ENCODE peak calls at places on chromosomes 4 and X, in ten cellular contexts. One of them, this sample, is unnamed.
A peak's percentile ranks its signal among the peaks of the same experiment; 100 is the strongest.

GRCh38 chrX:105872921-105873320 is 50.6 kb downstream of the NRK start:
- DNase-seq in Caco-2: no peak
- DNase-seq in activated T-cell treated with anti-CD3 and anti-CD28 coated beads, Interleukin-2, amount 50 U/mL, for 72 hours: no peak
- DNase-seq in MM.1S: no peak
- DNase-seq in omental fat pad: no peak
- DNase-seq in activated CD4-positive, alpha-beta T cell treated with anti-CD3 and anti-CD28 coated beads for 24 hours: no peak
- DNase-seq in germinal center: no peak
- DNase-seq in RWPE1: no peak
- DNase-seq in stimulated activated CD8-positive, alpha-beta memory T cell treated with anti-CD3 and anti-CD28 coated beads, Interleukin-7, amount 100 ng/mL, for 4 hours: no peak
- DNase-seq in activated CD4-positive, CD25-positive, alpha-beta regulatory T cell: no peak
- DNase-seq in this sample: no peak

GRCh38 chr4:142383800-142384470 is 462.2 kb downstream of the INPP4B start:
- DNase-seq in activated T-cell treated with anti-CD3 and anti-CD28 coated beads, Interleukin-2, amount 50 U/mL, for 72 hours: no peak
- DNase-seq in activated CD4-positive, CD25-positive, alpha-beta regulatory T cell: no peak
- DNase-seq in Caco-2: no peak
- DNase-seq in activated CD4-positive, alpha-beta T cell treated with anti-CD3 and anti-CD28 coated beads for 24 hours: no peak
- DNase-seq in omental fat pad: no peak
- DNase-seq in stimulated activated CD8-positive, alpha-beta memory T cell treated with anti-CD3 and anti-CD28 coated beads, Interleukin-7, amount 100 ng/mL, for 4 hours: no peak
- DNase-seq in MM.1S: no peak
- DNase-seq in RWPE1: no peak
- DNase-seq in germinal center: no peak
- DNase-seq in this sample: no peak

GRCh38 chr4:109294468-109295020 is 7.9 kb downstream of the COL25A1 start:
- DNase-seq in RWPE1: no peak
- DNase-seq in germinal center: no peak
- DNase-seq in activated T-cell treated with anti-CD3 and anti-CD28 coated beads, Interleukin-2, amount 50 U/mL, for 72 hours: no peak
- DNase-seq in MM.1S: no peak
- DNase-seq in Caco-2: no peak
- DNase-seq in activated CD4-positive, alpha-beta T cell treated with anti-CD3 and anti-CD28 coated beads for 24 hours: no peak
- DNase-seq in stimulated activated CD8-positive, alpha-beta memory T cell treated with anti-CD3 and anti-CD28 coated beads, Interleukin-7, amount 100 ng/mL, for 4 hours: no peak
- DNase-seq in activated CD4-positive, CD25-positive, alpha-beta regulatory T cell: no peak
- DNase-seq in omental fat pad: no peak
- DNase-seq in this sample: no peak

GRCh38 chr4:138028923-138029322 is 213.2 kb downstream of the SLC7A11 start:
- DNase-seq in stimulated activated CD8-positive, alpha-beta memory T cell treated with anti-CD3 and anti-CD28 coated beads, Interleukin-7, amount 100 ng/mL, for 4 hours: no peak
- DNase-seq in MM.1S: no peak
- DNase-seq in germinal center: no peak
- DNase-seq in omental fat pad: no peak
- DNase-seq in Caco-2: no peak
- DNase-seq in RWPE1: no peak
- DNase-seq in activated CD4-positive, alpha-beta T cell treated with anti-CD3 and anti-CD28 coated beads for 24 hours: no peak
- DNase-seq in activated CD4-positive, CD25-positive, alpha-beta regulatory T cell: no peak
- DNase-seq in activated T-cell treated with anti-CD3 and anti-CD28 coated beads, Interleukin-2, amount 50 U/mL, for 72 hours: no peak
- DNase-seq in this sample: no peak

GRCh38 chrX:101759000-101759399 is 99.3 kb upstream of the ARMCX2 start:
- DNase-seq in omental fat pad: no peak
- DNase-seq in RWPE1: peak; percentile 2
- DNase-seq in germinal center: peak; percentile 2
- DNase-seq in activated T-cell treated with anti-CD3 and anti-CD28 coated beads, Interleukin-2, amount 50 U/mL, for 72 hours: peak; percentile 32
- DNase-seq in stimulated activated CD8-positive, alpha-beta memory T cell treated with anti-CD3 and anti-CD28 coated beads, Interleukin-7, amount 100 ng/mL, for 4 hours: no peak
- DNase-seq in activated CD4-positive, CD25-positive, alpha-beta regulatory T cell: no peak
- DNase-seq in MM.1S: peak; percentile 43
- DNase-seq in activated CD4-positive, alpha-beta T cell treated with anti-CD3 and anti-CD28 coated beads for 24 hours: no peak
- DNase-seq in Caco-2: peak; percentile 42
- DNase-seq in this sample: peak; percentile 59

GRCh38 chr4:78370625-78371372 is 180.8 kb upstream of the ANXA3 start:
- DNase-seq in MM.1S: no peak
- DNase-seq in activated T-cell treated with anti-CD3 and anti-CD28 coated beads, Interleukin-2, amount 50 U/mL, for 72 hours: no peak
- DNase-seq in activated CD4-positive, alpha-beta T cell treated with anti-CD3 and anti-CD28 coated beads for 24 hours: no peak
- DNase-seq in germinal center: no peak
- DNase-seq in Caco-2: no peak
- DNase-seq in omental fat pad: no peak
- DNase-seq in RWPE1: peak; percentile 23
- DNase-seq in activated CD4-positive, CD25-positive, alpha-beta regulatory T cell: no peak
- DNase-seq in stimulated activated CD8-positive, alpha-beta memory T cell treated with anti-CD3 and anti-CD28 coated beads, Interleukin-7, amount 100 ng/mL, for 4 hours: no peak
- DNase-seq in this sample: no peak

GRCh38 chr4:688695-689497 is at the start of gene SLC49A3:
- DNase-seq in Caco-2: no peak
- DNase-seq in RWPE1: no peak
- DNase-seq in germinal center: no peak
- DNase-seq in activated T-cell treated with anti-CD3 and anti-CD28 coated beads, Interleukin-2, amount 50 U/mL, for 72 hours: no peak
- DNase-seq in activated CD4-positive, alpha-beta T cell treated with anti-CD3 and anti-CD28 coated beads for 24 hours: no peak
- DNase-seq in activated CD4-positive, CD25-positive, alpha-beta regulatory T cell: no peak
- DNase-seq in MM.1S: no peak
- DNase-seq in omental fat pad: no peak
- DNase-seq in stimulated activated CD8-positive, alpha-beta memory T cell treated with anti-CD3 and anti-CD28 coated beads, Interleukin-7, amount 100 ng/mL, for 4 hours: no peak
- DNase-seq in this sample: no peak

GRCh38 chrX:16566571-16566970 is 83.4 kb upstream of the S100G start:
- DNase-seq in MM.1S: no peak
- DNase-seq in germinal center: no peak
- DNase-seq in RWPE1: no peak
- DNase-seq in activated CD4-positive, CD25-positive, alpha-beta regulatory T cell: no peak
- DNase-seq in Caco-2: no peak
- DNase-seq in stimulated activated CD8-positive, alpha-beta memory T cell treated with anti-CD3 and anti-CD28 coated beads, Interleukin-7, amount 100 ng/mL, for 4 hours: no peak
- DNase-seq in activated CD4-positive, alpha-beta T cell treated with anti-CD3 and anti-CD28 coated beads for 24 hours: no peak
- DNase-seq in omental fat pad: no peak
- DNase-seq in activated T-cell treated with anti-CD3 and anti-CD28 coated beads, Interleukin-2, amount 50 U/mL, for 72 hours: no peak
- DNase-seq in this sample: peak; percentile 60

GRCh38 chr4:159685406-159686092 is 582.7 kb downstream of the RAPGEF2 start:
- DNase-seq in MM.1S: no peak
- DNase-seq in RWPE1: no peak
- DNase-seq in Caco-2: no peak
- DNase-seq in activated CD4-positive, CD25-positive, alpha-beta regulatory T cell: no peak
- DNase-seq in activated T-cell treated with anti-CD3 and anti-CD28 coated beads, Interleukin-2, amount 50 U/mL, for 72 hours: no peak
- DNase-seq in activated CD4-positive, alpha-beta T cell treated with anti-CD3 and anti-CD28 coated beads for 24 hours: no peak
- DNase-seq in omental fat pad: no peak
- DNase-seq in germinal center: no peak
- DNase-seq in stimulated activated CD8-positive, alpha-beta memory T cell treated with anti-CD3 and anti-CD28 coated beads, Interleukin-7, amount 100 ng/mL, for 4 hours: no peak
- DNase-seq in this sample: no peak

GRCh38 chr4:16194199-16194598 is 32.1 kb downstream of the TAPT1 start:
- DNase-seq in activated CD4-positive, CD25-positive, alpha-beta regulatory T cell: no peak
- DNase-seq in activated CD4-positive, alpha-beta T cell treated with anti-CD3 and anti-CD28 coated beads for 24 hours: no peak
- DNase-seq in activated T-cell treated with anti-CD3 and anti-CD28 coated beads, Interleukin-2, amount 50 U/mL, for 72 hours: no peak
- DNase-seq in stimulated activated CD8-positive, alpha-beta memory T cell treated with anti-CD3 and anti-CD28 coated beads, Interleukin-7, amount 100 ng/mL, for 4 hours: no peak
- DNase-seq in omental fat pad: no peak
- DNase-seq in germinal center: no peak
- DNase-seq in Caco-2: no peak
- DNase-seq in MM.1S: no peak
- DNase-seq in RWPE1: no peak
- DNase-seq in this sample: peak; percentile 59

GRCh38 chr4:172125438-172125837 is 312.2 kb downstream of the GALNTL6 start:
- DNase-seq in germinal center: no peak
- DNase-seq in activated T-cell treated with anti-CD3 and anti-CD28 coated beads, Interleukin-2, amount 50 U/mL, for 72 hours: no peak
- DNase-seq in stimulated activated CD8-positive, alpha-beta memory T cell treated with anti-CD3 and anti-CD28 coated beads, Interleukin-7, amount 100 ng/mL, for 4 hours: no peak
- DNase-seq in MM.1S: no peak
- DNase-seq in activated CD4-positive, CD25-positive, alpha-beta regulatory T cell: no peak
- DNase-seq in activated CD4-positive, alpha-beta T cell treated with anti-CD3 and anti-CD28 coated beads for 24 hours: no peak
- DNase-seq in RWPE1: no peak
- DNase-seq in Caco-2: no peak
- DNase-seq in omental fat pad: no peak
- DNase-seq in this sample: no peak

GRCh38 chrX:9730752-9731151 is 34.9 kb downstream of the GPR143 start:
- DNase-seq in activated CD4-positive, alpha-beta T cell treated with anti-CD3 and anti-CD28 coated beads for 24 hours: no peak
- DNase-seq in activated CD4-positive, CD25-positive, alpha-beta regulatory T cell: no peak
- DNase-seq in omental fat pad: no peak
- DNase-seq in RWPE1: peak; percentile 1
- DNase-seq in stimulated activated CD8-positive, alpha-beta memory T cell treated with anti-CD3 and anti-CD28 coated beads, Interleukin-7, amount 100 ng/mL, for 4 hours: no peak
- DNase-seq in activated T-cell treated with anti-CD3 and anti-CD28 coated beads, Interleukin-2, amount 50 U/mL, for 72 hours: peak; percentile 18
- DNase-seq in Caco-2: no peak
- DNase-seq in MM.1S: no peak
- DNase-seq in germinal center: no peak
- DNase-seq in this sample: no peak

GRCh38 chr4:26803462-26803861 is 57.2 kb upstream of the STIM2 start:
- DNase-seq in activated CD4-positive, alpha-beta T cell treated with anti-CD3 and anti-CD28 coated beads for 24 hours: no peak
- DNase-seq in omental fat pad: no peak
- DNase-seq in MM.1S: no peak
- DNase-seq in activated T-cell treated with anti-CD3 and anti-CD28 coated beads, Interleukin-2, amount 50 U/mL, for 72 hours: no peak
- DNase-seq in Caco-2: no peak
- DNase-seq in germinal center: no peak
- DNase-seq in stimulated activated CD8-positive, alpha-beta memory T cell treated with anti-CD3 and anti-CD28 coated beads, Interleukin-7, amount 100 ng/mL, for 4 hours: no peak
- DNase-seq in activated CD4-positive, CD25-positive, alpha-beta regulatory T cell: no peak
- DNase-seq in RWPE1: no peak
- DNase-seq in this sample: peak; percentile 95

GRCh38 chr4:104942990-104943758 is 203.5 kb upstream of the TET2 start:
- DNase-seq in germinal center: no peak
- DNase-seq in activated CD4-positive, CD25-positive, alpha-beta regulatory T cell: no peak
- DNase-seq in RWPE1: no peak
- DNase-seq in MM.1S: no peak
- DNase-seq in stimulated activated CD8-positive, alpha-beta memory T cell treated with anti-CD3 and anti-CD28 coated beads, Interleukin-7, amount 100 ng/mL, for 4 hours: no peak
- DNase-seq in omental fat pad: no peak
- DNase-seq in Caco-2: no peak
- DNase-seq in activated CD4-positive, alpha-beta T cell treated with anti-CD3 and anti-CD28 coated beads for 24 hours: no peak
- DNase-seq in activated T-cell treated with anti-CD3 and anti-CD28 coated beads, Interleukin-2, amount 50 U/mL, for 72 hours: peak; percentile 45
- DNase-seq in this sample: no peak

GRCh38 chr4:53122280-53123116 is 243.4 kb downstream of the SCFD2 start:
- DNase-seq in RWPE1: no peak
- DNase-seq in activated CD4-positive, CD25-positive, alpha-beta regulatory T cell: no peak
- DNase-seq in Caco-2: no peak
- DNase-seq in omental fat pad: no peak
- DNase-seq in activated T-cell treated with anti-CD3 and anti-CD28 coated beads, Interleukin-2, amount 50 U/mL, for 72 hours: no peak
- DNase-seq in stimulated activated CD8-positive, alpha-beta memory T cell treated with anti-CD3 and anti-CD28 coated beads, Interleukin-7, amount 100 ng/mL, for 4 hours: no peak
- DNase-seq in activated CD4-positive, alpha-beta T cell treated with anti-CD3 and anti-CD28 coated beads for 24 hours: no peak
- DNase-seq in MM.1S: no peak
- DNase-seq in germinal center: no peak
- DNase-seq in this sample: no peak

GRCh38 chr4:40255722-40256281 is 59.0 kb downstream of the RHOH start:
- DNase-seq in Caco-2: no peak
- DNase-seq in germinal center: no peak
- DNase-seq in activated T-cell treated with anti-CD3 and anti-CD28 coated beads, Interleukin-2, amount 50 U/mL, for 72 hours: no peak
- DNase-seq in activated CD4-positive, CD25-positive, alpha-beta regulatory T cell: no peak
- DNase-seq in stimulated activated CD8-positive, alpha-beta memory T cell treated with anti-CD3 and anti-CD28 coated beads, Interleukin-7, amount 100 ng/mL, for 4 hours: no peak
- DNase-seq in omental fat pad: no peak
- DNase-seq in MM.1S: no peak
- DNase-seq in activated CD4-positive, alpha-beta T cell treated with anti-CD3 and anti-CD28 coated beads for 24 hours: no peak
- DNase-seq in RWPE1: peak; percentile 89
- DNase-seq in this sample: no peak

GRCh38 chr4:23235613-23236390 is 543.1 kb downstream of the GBA3 start:
- DNase-seq in stimulated activated CD8-positive, alpha-beta memory T cell treated with anti-CD3 and anti-CD28 coated beads, Interleukin-7, amount 100 ng/mL, for 4 hours: no peak
- DNase-seq in germinal center: no peak
- DNase-seq in activated T-cell treated with anti-CD3 and anti-CD28 coated beads, Interleukin-2, amount 50 U/mL, for 72 hours: no peak
- DNase-seq in RWPE1: no peak
- DNase-seq in MM.1S: no peak
- DNase-seq in omental fat pad: no peak
- DNase-seq in Caco-2: no peak
- DNase-seq in activated CD4-positive, alpha-beta T cell treated with anti-CD3 and anti-CD28 coated beads for 24 hours: no peak
- DNase-seq in activated CD4-positive, CD25-positive, alpha-beta regulatory T cell: no peak
- DNase-seq in this sample: no peak

This sample was measured in NCI-H82.